ENCODE peak calls at places on chromosomes 13 and 19, in eight cellular contexts. One of them, this sample, is unnamed.

GRCh38 chr13:39448831-39449230 is 154.2 kb downstream of the LHFPL6 start:
- DNase-seq in cardiac muscle cell: no peak
- DNase-seq in upper lobe of right lung: no peak
- DNase-seq in AG09309: no peak
- DNase-seq in IMR-90: no peak
- DNase-seq in AG04450: no peak
- DNase-seq in fibroblast of lung: no peak
- DNase-seq in PC-3: no peak
- DNase-seq in this sample: no peak

GRCh38 chr19:16143399-16144215 is at the start of gene HSH2D:
- DNase-seq in fibroblast of lung: no peak
- DNase-seq in AG09309: no peak
- DNase-seq in IMR-90: no peak
- DNase-seq in PC-3: peak
- DNase-seq in upper lobe of right lung: peak
- DNase-seq in AG04450: no peak
- DNase-seq in cardiac muscle cell: no peak
- DNase-seq in this sample: no peak

GRCh38 chr19:45670670-45671453 is 2.8 kb downstream of the GIPR start:
- DNase-seq in cardiac muscle cell: peak
- DNase-seq in fibroblast of lung: peak
- DNase-seq in PC-3: peak
- DNase-seq in IMR-90: peak
- DNase-seq in AG04450: peak
- DNase-seq in AG09309: no peak
- DNase-seq in upper lobe of right lung: peak
- DNase-seq in this sample: peak

GRCh38 chr13:32383836-32384618 is 43.9 kb downstream of the N4BP2L1 start:
- DNase-seq in IMR-90: no peak
- DNase-seq in PC-3: no peak
- DNase-seq in AG04450: no peak
- DNase-seq in AG09309: no peak
- DNase-seq in fibroblast of lung: no peak
- DNase-seq in cardiac muscle cell: no peak
- DNase-seq in upper lobe of right lung: no peak
- DNase-seq in this sample: no peak

GRCh38 chr19:17236831-17237543 is 8.7 kb downstream of the NR2F6 start:
- DNase-seq in AG04450: no peak
- DNase-seq in cardiac muscle cell: no peak
- DNase-seq in IMR-90: no peak
- DNase-seq in PC-3: no peak
- DNase-seq in upper lobe of right lung: no peak
- DNase-seq in fibroblast of lung: no peak
- DNase-seq in AG09309: no peak
- DNase-seq in this sample: no peak

GRCh38 chr19:4742717-4743646 is 19.3 kb upstream of the DPP9 start:
- DNase-seq in AG09309: no peak
- DNase-seq in fibroblast of lung: no peak
- DNase-seq in IMR-90: no peak
- DNase-seq in upper lobe of right lung: no peak
- DNase-seq in PC-3: no peak
- DNase-seq in cardiac muscle cell: no peak
- DNase-seq in AG04450: no peak
- DNase-seq in this sample: no peak

GRCh38 chr13:49436890-49437289 is 7.0 kb downstream of the CAB39L start:
- DNase-seq in fibroblast of lung: peak
- DNase-seq in AG09309: no peak
- DNase-seq in IMR-90: peak
- DNase-seq in PC-3: peak
- DNase-seq in AG04450: no peak
- DNase-seq in cardiac muscle cell: peak
- DNase-seq in upper lobe of right lung: no peak
- DNase-seq in this sample: peak

GRCh38 chr13:18953139-18953930 is 228.3 kb downstream of the TUBA3C start:
- DNase-seq in PC-3: no peak
- DNase-seq in cardiac muscle cell: no peak
- DNase-seq in IMR-90: no peak
- DNase-seq in AG04450: no peak
- DNase-seq in upper lobe of right lung: no peak
- DNase-seq in AG09309: no peak
- DNase-seq in fibroblast of lung: no peak
- DNase-seq in this sample: no peak

GRCh38 chr19:44741841-44742352 is 6.6 kb upstream of the BCL3 start:
- DNase-seq in cardiac muscle cell: peak
- DNase-seq in fibroblast of lung: peak
- DNase-seq in IMR-90: peak
- DNase-seq in AG09309: peak
- DNase-seq in AG04450: peak
- DNase-seq in upper lobe of right lung: peak
- DNase-seq in PC-3: peak
- DNase-seq in this sample: peak

GRCh38 chr13:94674609-94675348 is 37.6 kb downstream of the SOX21 start:
- DNase-seq in upper lobe of right lung: no peak
- DNase-seq in IMR-90: peak
- DNase-seq in AG09309: no peak
- DNase-seq in PC-3: peak
- DNase-seq in fibroblast of lung: peak
- DNase-seq in cardiac muscle cell: peak
- DNase-seq in AG04450: no peak
- DNase-seq in this sample: peak

GRCh38 chr13:97653741-97654140 is 219.8 kb downstream of the RAP2A start:
- DNase-seq in AG09309: peak
- DNase-seq in AG04450: peak
- DNase-seq in IMR-90: peak
- DNase-seq in PC-3: peak
- DNase-seq in fibroblast of lung: no peak
- DNase-seq in cardiac muscle cell: peak
- DNase-seq in upper lobe of right lung: no peak
- DNase-seq in this sample: peak

GRCh38 chr19:3710265-3710812 is 2.2 kb downstream of the TJP3 start:
- DNase-seq in PC-3: peak
- DNase-seq in cardiac muscle cell: peak
- DNase-seq in IMR-90: peak
- DNase-seq in upper lobe of right lung: peak
- DNase-seq in fibroblast of lung: peak
- DNase-seq in AG04450: no peak
- DNase-seq in AG09309: no peak
- DNase-seq in this sample: peak

GRCh38 chr19:41356984-41357739 is 3.4 kb upstream of the TGFB1 start:
- DNase-seq in AG09309: no peak
- DNase-seq in fibroblast of lung: no peak
- DNase-seq in PC-3: no peak
- DNase-seq in IMR-90: no peak
- DNase-seq in AG04450: no peak
- DNase-seq in upper lobe of right lung: no peak
- DNase-seq in cardiac muscle cell: no peak
- DNase-seq in this sample: no peak

GRCh38 chr19:4504874-4505569 is 13.3 kb downstream of the PLIN4 start:
- DNase-seq in IMR-90: no peak
- DNase-seq in fibroblast of lung: no peak
- DNase-seq in AG09309: no peak
- DNase-seq in PC-3: no peak
- DNase-seq in AG04450: no peak
- DNase-seq in upper lobe of right lung: no peak
- DNase-seq in cardiac muscle cell: no peak
- DNase-seq in this sample: no peak

GRCh38 chr13:24746618-24747247 is 17.2 kb upstream of the RNF17 start:
- DNase-seq in AG04450: no peak
- DNase-seq in fibroblast of lung: peak
- DNase-seq in PC-3: no peak
- DNase-seq in IMR-90: no peak
- DNase-seq in AG09309: no peak
- DNase-seq in upper lobe of right lung: no peak
- DNase-seq in cardiac muscle cell: peak
- DNase-seq in this sample: no peak

GRCh38 chr19:4456566-4456842 is 1.1 kb downstream of the UBXN6 start:
- DNase-seq in cardiac muscle cell: peak
- DNase-seq in IMR-90: peak
- DNase-seq in fibroblast of lung: peak
- DNase-seq in AG04450: no peak
- DNase-seq in AG09309: no peak
- DNase-seq in upper lobe of right lung: no peak
- DNase-seq in PC-3: peak
- DNase-seq in this sample: peak

GRCh38 chr13:32443111-32443510 is 15.2 kb upstream of the N4BP2L1 start:
- DNase-seq in upper lobe of right lung: no peak
- DNase-seq in IMR-90: peak
- DNase-seq in AG09309: no peak
- DNase-seq in PC-3: peak
- DNase-seq in cardiac muscle cell: peak
- DNase-seq in fibroblast of lung: no peak
- DNase-seq in AG04450: no peak
- DNase-seq in this sample: peak

GRCh38 chr19:14320253-14320652 is 61.0 kb upstream of the ADGRE5 start:
- DNase-seq in PC-3: no peak
- DNase-seq in AG09309: no peak
- DNase-seq in upper lobe of right lung: no peak
- DNase-seq in fibroblast of lung: no peak
- DNase-seq in AG04450: no peak
- DNase-seq in IMR-90: no peak
- DNase-seq in cardiac muscle cell: no peak
- DNase-seq in this sample: no peak

GRCh38 chr19:33860691-33861090 is 64.0 kb downstream of the KCTD15 start:
- DNase-seq in AG04450: no peak
- DNase-seq in upper lobe of right lung: no peak
- DNase-seq in cardiac muscle cell: no peak
- DNase-seq in AG09309: no peak
- DNase-seq in IMR-90: no peak
- DNase-seq in fibroblast of lung: no peak
- DNase-seq in PC-3: no peak
- DNase-seq in this sample: no peak

GRCh38 chr19:47790398-47790814 is 11.9 kb downstream of the SELENOW start:
- DNase-seq in fibroblast of lung: peak
- DNase-seq in upper lobe of right lung: peak
- DNase-seq in PC-3: peak
- DNase-seq in AG09309: no peak
- DNase-seq in IMR-90: peak
- DNase-seq in AG04450: no peak
- DNase-seq in cardiac muscle cell: peak
- DNase-seq in this sample: peak
- H3K4me3 ChIP-seq in fibroblast of lung: no peak
- H3K4me3 ChIP-seq in upper lobe of right lung: no peak
- H3K4me3 ChIP-seq in PC-3: no peak
- H3K4me3 ChIP-seq in AG09309: no peak
- H3K4me3 ChIP-seq in IMR-90: no peak
- H3K4me3 ChIP-seq in AG04450: no peak
- H3K4me3 ChIP-seq in cardiac muscle cell: no peak
- H3K4me3 ChIP-seq in this sample: no peak

GRCh38 chr19:1651061-1651547 is 1.3 kb downstream of the TCF3 start:
- DNase-seq in AG04450: no peak
- DNase-seq in fibroblast of lung: peak
- DNase-seq in PC-3: no peak
- DNase-seq in cardiac muscle cell: peak
- DNase-seq in upper lobe of right lung: no peak
- DNase-seq in IMR-90: peak
- DNase-seq in AG09309: no peak
- DNase-seq in this sample: peak

GRCh38 chr19:1650627-1651009 is 1.8 kb downstream of the TCF3 start:
- DNase-seq in cardiac muscle cell: peak
- DNase-seq in IMR-90: peak
- DNase-seq in PC-3: no peak
- DNase-seq in AG09309: no peak
- DNase-seq in fibroblast of lung: peak
- DNase-seq in AG04450: no peak
- DNase-seq in upper lobe of right lung: no peak
- DNase-seq in this sample: peak

GRCh38 chr19:1652471-1653299 is at the start of gene TCF3:
- DNase-seq in AG04450: peak
- DNase-seq in AG09309: peak
- DNase-seq in fibroblast of lung: peak
- DNase-seq in cardiac muscle cell: peak
- DNase-seq in PC-3: peak
- DNase-seq in upper lobe of right lung: peak
- DNase-seq in IMR-90: peak
- DNase-seq in this sample: peak

GRCh38 chr19:1653300-1653628 is 849 bp upstream of the TCF3 start:
- DNase-seq in fibroblast of lung: no peak
- DNase-seq in AG04450: no peak
- DNase-seq in upper lobe of right lung: no peak
- DNase-seq in IMR-90: no peak
- DNase-seq in AG09309: no peak
- DNase-seq in PC-3: no peak
- DNase-seq in cardiac muscle cell: no peak
- DNase-seq in this sample: no peak

GRCh38 chr19:1651548-1652394 is 644 bp downstream of the TCF3 start:
- DNase-seq in IMR-90: peak
- DNase-seq in PC-3: no peak
- DNase-seq in fibroblast of lung: peak
- DNase-seq in AG09309: no peak
- DNase-seq in cardiac muscle cell: peak
- DNase-seq in upper lobe of right lung: peak
- DNase-seq in AG04450: no peak
- DNase-seq in this sample: peak
- TF ChIP-seq CTCF in IMR-90: no peak
- TF ChIP-seq CTCF in PC-3: no peak
- TF ChIP-seq CTCF in fibroblast of lung: no peak
- TF ChIP-seq CTCF in AG09309: no peak
- TF ChIP-seq CTCF in cardiac muscle cell: no peak
- TF ChIP-seq CTCF in upper lobe of right lung: no peak
- TF ChIP-seq CTCF in AG04450: no peak
- TF ChIP-seq CTCF in this sample: no peak

GRCh38 chr19:9791552-9792181 is 23.1 kb upstream of the ZNF846 start:
- DNase-seq in cardiac muscle cell: peak
- DNase-seq in upper lobe of right lung: peak
- DNase-seq in fibroblast of lung: peak
- DNase-seq in AG04450: peak
- DNase-seq in AG09309: peak
- DNase-seq in IMR-90: peak
- DNase-seq in PC-3: peak
- DNase-seq in this sample: peak
- H3K4me3 ChIP-seq in cardiac muscle cell: peak
- H3K4me3 ChIP-seq in upper lobe of right lung: peak
- H3K4me3 ChIP-seq in fibroblast of lung: peak
- H3K4me3 ChIP-seq in AG04450: peak
- H3K4me3 ChIP-seq in AG09309: peak
- H3K4me3 ChIP-seq in IMR-90: peak
- H3K4me3 ChIP-seq in PC-3: peak
- H3K4me3 ChIP-seq in this sample: peak

DNA sequence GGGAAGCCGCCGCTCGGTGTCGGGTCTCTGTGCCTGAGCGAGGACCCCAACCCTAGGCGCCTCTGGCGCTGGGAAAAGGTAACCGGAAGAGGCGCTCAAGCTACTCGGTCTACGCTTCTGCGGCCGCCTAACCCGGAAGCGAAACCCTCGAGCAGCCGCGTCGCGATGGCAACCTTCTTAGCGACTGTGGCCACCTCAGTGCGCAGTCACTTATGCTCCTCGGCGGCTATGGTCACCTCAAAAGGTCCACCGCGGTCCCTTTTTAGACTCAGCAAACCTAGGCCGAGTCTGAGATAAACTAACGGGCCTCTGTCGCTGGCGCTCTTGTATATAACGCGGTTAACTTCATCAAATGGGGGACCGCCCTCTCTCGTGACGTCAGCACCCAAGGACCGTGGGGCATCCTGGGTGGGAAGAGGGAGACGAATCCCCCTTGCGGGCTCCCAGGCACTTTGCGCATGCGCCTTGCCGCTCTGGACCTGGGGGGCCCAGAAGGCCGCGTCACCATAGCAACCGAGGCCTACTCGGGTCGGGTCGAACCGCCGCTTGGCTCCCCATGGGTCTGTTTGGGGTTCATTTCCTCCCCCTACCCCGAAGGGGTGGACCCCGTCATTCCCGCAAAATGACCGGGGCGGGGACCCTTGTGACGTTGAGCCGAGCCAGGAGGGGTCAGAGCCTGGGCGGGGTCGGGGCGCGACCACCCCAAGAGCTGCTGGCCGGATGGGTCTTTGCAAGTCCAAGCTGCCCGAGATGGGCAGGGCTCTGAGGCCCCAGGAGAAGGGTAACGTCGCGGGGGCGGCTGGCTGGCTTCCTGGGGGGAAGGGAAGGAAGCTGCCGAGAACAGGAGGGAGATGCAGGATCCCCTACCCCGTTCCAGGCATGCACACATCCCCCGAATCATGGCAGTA is at the start of gene GTF2F1:
- DNase-seq in AG09309: peak
- DNase-seq in fibroblast of lung: peak
- DNase-seq in IMR-90: peak
- DNase-seq in upper lobe of right lung: peak
- DNase-seq in cardiac muscle cell: peak
- DNase-seq in AG04450: peak
- DNase-seq in PC-3: peak
- DNase-seq in this sample: peak
- TF ChIP-seq CTCF in AG09309: peak
- TF ChIP-seq CTCF in fibroblast of lung: peak
- TF ChIP-seq CTCF in IMR-90: peak
- TF ChIP-seq CTCF in upper lobe of right lung: peak
- TF ChIP-seq CTCF in cardiac muscle cell: no peak
- TF ChIP-seq CTCF in AG04450: peak
- TF ChIP-seq CTCF in PC-3: peak
- TF ChIP-seq CTCF in this sample: peak